ENCODE peak calls at places on chromosomes 1 and 21, in seven cellular contexts. Q is lower lobe of right lung, N is brain microvascular endothelial cell, S is neural crest cell, C is mesothelial cell of epicardium, F is lower leg skin, A is GM20000. U is an unnamed sample.
A peak's percentile ranks its signal among the peaks of the same experiment; 100 is the strongest.

GRCh38 chr1:914253-914890 is 9.4 kb upstream of the SAMD11 start:
- DNase-seq in Q (no peak), N (no peak), S (no peak), C (no peak), F (no peak), A (no peak), U (peak; percentile 34)

GRCh38 chr1:153565529-153566374 is at the start of gene S100A2:
- DNase-seq in Q (peak; percentile 73), N (peak; percentile 77), S (no peak), C (no peak), F (peak; percentile 63), A (no peak), U (peak; percentile 76)

GRCh38 chr1:19921310-19921709 is 2.1 kb downstream of the PLA2G2E start:
- DNase-seq in Q (no peak), N (no peak), S (no peak), C (no peak), F (no peak), A (no peak), U (peak; percentile 68)

GRCh38 chr1:230103341-230104173 is 36.5 kb downstream of the GALNT2 start:
- DNase-seq in Q (no peak), N (no peak), S (no peak), C (no peak), F (no peak), A (no peak), U (no peak)

GRCh38 chr1:19646771-19647319 is 2.7 kb downstream of the NBL1 start:
- DNase-seq in Q (no peak), N (no peak), S (no peak), C (no peak), F (no peak), A (no peak), U (no peak)

GRCh38 chr21:43741425-43742096 is 22.6 kb downstream of the PDXK start:
- DNase-seq in Q (no peak), N (no peak), S (no peak), C (no peak), F (no peak), A (no peak), U (no peak)

GRCh38 chr21:27425574-27425973 is 458.7 kb upstream of the ADAMTS5 start:
- DNase-seq in Q (no peak), N (no peak), S (no peak), C (no peak), F (no peak), A (no peak), U (no peak)

GRCh38 chr1:54122131-54122751 is 30.6 kb downstream of the CDCP2 start:
- DNase-seq in Q (no peak), N (no peak), S (no peak), C (no peak), F (no peak), A (no peak), U (peak; percentile 68)

GRCh38 chr1:180271640-180272255 is 41.7 kb downstream of the LHX4 start:
- DNase-seq in Q (no peak), N (no peak), S (no peak), C (no peak), F (no peak), A (no peak), U (no peak)

GRCh38 chr1:212981025-212981495 is 30.7 kb downstream of the VASH2 start:
- DNase-seq in Q (peak; percentile 57), N (no peak), S (no peak), C (no peak), F (no peak), A (no peak), U (peak; percentile 9)

DNA sequence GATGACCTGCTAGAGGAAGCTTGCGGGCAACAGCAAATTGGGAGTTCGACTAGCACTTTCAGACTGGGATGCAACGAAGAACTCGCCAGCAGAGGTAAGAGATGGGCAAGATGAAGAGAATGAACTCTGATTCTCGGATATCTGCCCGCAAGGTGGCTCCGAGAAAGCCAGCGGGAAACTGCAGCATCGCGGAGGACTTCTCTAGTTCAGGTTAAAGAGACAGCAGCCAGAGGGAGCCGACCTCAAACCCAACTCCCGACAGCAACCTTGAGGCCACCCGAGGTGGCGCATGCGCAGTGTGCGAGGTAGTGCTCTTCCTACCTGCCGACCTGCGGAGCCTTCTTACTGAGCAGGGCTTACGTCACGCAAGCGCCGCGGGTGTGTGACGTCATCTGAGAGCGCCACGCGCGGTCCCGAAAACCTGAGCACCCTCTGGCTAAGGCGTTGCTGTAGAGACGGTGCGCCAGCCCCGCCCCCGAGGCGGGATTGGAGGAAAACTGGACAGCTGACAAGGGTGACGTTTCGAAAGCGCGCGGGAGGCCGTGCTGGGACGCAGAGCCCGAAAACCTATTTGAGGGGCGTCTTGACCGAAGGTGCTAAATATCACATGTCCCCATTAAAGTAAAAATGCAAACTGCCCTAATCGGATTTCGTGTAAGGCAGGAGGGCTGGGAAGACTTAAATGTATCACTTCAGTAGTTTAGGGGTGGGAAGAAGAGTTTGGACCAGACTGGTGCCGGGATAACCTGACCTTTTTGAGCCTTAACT is 110.5 kb upstream of the SLC25A33 start:
- DNase-seq in Q (peak; percentile 99), N (peak; percentile 100), S (peak; percentile 97), C (peak; percentile 98), F (peak; percentile 99), A (peak; percentile 93), U (peak; percentile 100)
- TF ChIP-seq CTCF in Q (peak; percentile 21), N (peak; percentile 38), S (peak; percentile 26), C (no peak), F (no peak), A (peak; percentile 13), U (peak; percentile 20)

DNA sequence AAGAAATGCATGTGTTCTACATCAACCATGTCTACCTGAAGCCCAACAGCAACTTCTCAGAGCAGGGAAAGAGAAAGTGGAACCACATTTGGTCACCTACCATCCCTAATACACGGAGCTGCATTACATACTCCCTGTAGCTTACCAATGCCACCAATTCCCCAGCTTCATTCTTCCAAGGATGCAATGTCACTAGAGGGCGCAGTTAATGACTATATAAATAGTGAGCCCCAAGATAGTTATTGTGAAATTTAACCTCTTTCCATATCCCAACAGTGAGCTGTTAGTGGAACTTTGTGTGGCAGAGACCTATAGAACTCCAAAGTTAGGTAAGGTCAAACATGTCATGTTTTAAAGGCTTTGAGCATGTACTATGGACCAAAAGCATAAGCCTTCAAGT is 618.3 kb downstream of the SMYD3 start:
- DNase-seq in Q (no peak), N (peak; percentile 43), S (no peak), C (no peak), F (no peak), A (peak; percentile 24), U (no peak)
- TF ChIP-seq CTCF in Q (peak; percentile 22), N (peak; percentile 47), S (peak; percentile 36), C (no peak), F (no peak), A (peak; percentile 13), U (no peak)

GRCh38 chr1:203296456-203297073 is 8.8 kb upstream of the BTG2 start:
- DNase-seq in Q (no peak), N (no peak), S (no peak), C (no peak), F (no peak), A (no peak), U (no peak)
- TF ChIP-seq CTCF in Q (no peak), N (no peak), S (no peak), C (no peak), F (no peak), A (no peak), U (no peak)

DNA sequence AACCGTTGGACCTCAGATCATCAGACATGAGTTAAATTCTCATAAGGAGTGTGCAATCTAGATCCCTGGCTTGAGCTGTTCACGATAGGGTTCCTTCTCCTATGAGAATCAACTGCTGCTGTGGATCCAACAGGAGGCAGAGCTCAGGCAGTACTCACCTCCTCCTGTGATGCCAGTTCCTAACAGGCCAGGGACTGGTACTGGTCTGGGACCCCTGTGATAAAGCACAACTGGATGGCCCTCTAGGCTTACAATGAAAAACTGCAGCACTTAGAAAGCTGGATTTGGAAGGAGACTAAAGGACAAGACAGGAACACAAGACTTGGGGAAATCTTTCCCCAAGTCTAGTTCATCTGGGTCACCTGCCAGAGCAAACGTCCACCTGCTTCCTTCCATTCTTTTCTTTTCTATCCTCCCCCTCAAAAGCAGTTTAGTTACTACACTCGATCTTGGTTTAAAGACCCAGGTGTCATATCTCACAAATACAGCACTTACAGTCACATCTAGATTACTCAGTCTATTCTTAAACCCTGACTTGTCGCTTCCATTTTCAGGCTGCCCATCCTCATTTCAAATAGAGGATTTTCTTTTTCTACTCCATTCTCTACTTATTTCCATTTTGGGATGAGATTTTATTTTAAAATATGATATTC is 59.8 kb downstream of the PTPN14 start:
- DNase-seq in Q (no peak), N (no peak), S (no peak), C (no peak), F (no peak), A (no peak), U (no peak)
- TF ChIP-seq CTCF in Q (no peak), N (no peak), S (no peak), C (no peak), F (no peak), A (no peak), U (no peak)

DNA sequence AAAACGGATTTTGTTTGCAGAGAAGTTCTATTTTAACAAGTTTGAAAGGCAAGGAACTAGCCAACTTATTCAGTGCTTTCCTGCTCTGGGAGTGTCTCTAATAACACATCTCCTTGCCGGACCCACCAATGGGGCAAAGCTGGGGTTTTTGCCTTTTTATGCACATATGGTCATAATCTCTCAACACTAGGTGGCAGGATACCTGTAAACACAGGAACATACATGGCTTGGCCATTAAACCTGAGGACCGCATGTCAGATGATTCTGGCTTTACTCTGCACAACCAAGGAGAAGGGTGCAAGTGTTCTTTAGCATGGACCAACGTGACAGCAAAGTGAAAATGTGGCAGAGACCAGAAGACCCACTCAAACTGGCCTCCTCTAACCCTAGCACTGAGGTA is 4.9 kb downstream of the TMEM9 start:
- DNase-seq in Q (no peak), N (peak; percentile 13), S (no peak), C (no peak), F (no peak), A (peak; percentile 56), U (no peak)
- TF ChIP-seq CTCF in Q (peak; percentile 35), N (peak; percentile 60), S (peak; percentile 63), C (peak; percentile 41), F (no peak), A (no peak), U (peak; percentile 17)